ENCODE peak calls at places on chromosomes 13 and 19, in nine cellular contexts. I is caudate nucleus; G is HFF-Myc; H is trophoblast cell; D is stimulated activated CD4-positive, alpha-beta T cell treated with anti-CD3 and anti-CD28 coated beads, TNF-alpha, amount 100 ng/mL, for 48 hours; F is IMR-90; T is BJ; C is GM04503; Q is HFFc6. K is an unnamed sample.

GRCh38 chr19:413756-414420 is 4.9 kb upstream of the C2CD4C start:
- DNase-seq in I (no peak), G (no peak), H (no peak), D (no peak), F (no peak), T (no peak), C (no peak), Q (no peak), K (no peak)

GRCh38 chr19:31261019-31261595 is 88.1 kb downstream of the TSHZ3 start:
- DNase-seq in I (no peak), G (no peak), H (no peak), D (no peak), F (no peak), T (no peak), C (no peak), Q (no peak), K (no peak)

GRCh38 chr13:25192489-25192888 is 20.4 kb upstream of the AMER2 start:
- DNase-seq in I (peak; percentile 44), G (no peak), H (no peak), D (no peak), F (no peak), T (no peak), C (no peak), Q (no peak), K (no peak)

GRCh38 chr19:13206581-13206980 is 56.4 kb downstream of the IER2 start:
- DNase-seq in I (no peak), G (no peak), H (no peak), D (no peak), F (no peak), T (no peak), C (no peak), Q (no peak), K (no peak)

GRCh38 chr13:101640797-101641400 is 188.4 kb downstream of the ITGBL1 start:
- DNase-seq in I (no peak), G (peak; percentile 66), H (peak; percentile 82), D (no peak), F (peak; percentile 78), T (peak; percentile 76), C (peak; percentile 58), Q (peak; percentile 90), K (peak; percentile 18)

GRCh38 chr19:16449330-16449961 is 22.3 kb downstream of the EPS15L1 start:
- DNase-seq in I (no peak), G (no peak), H (peak; percentile 88), D (no peak), F (peak; percentile 19), T (no peak), C (no peak), Q (peak; percentile 9), K (no peak)

GRCh38 chr13:79686441-79686840 is 205.5 kb downstream of the NDFIP2 start:
- DNase-seq in I (no peak), G (no peak), H (no peak), D (no peak), F (peak; percentile 5), T (no peak), C (no peak), Q (no peak), K (no peak)

GRCh38 chr19:11381535-11382369 is 2.4 kb downstream of the EPOR start:
- DNase-seq in I (no peak), G (peak; percentile 70), H (peak; percentile 88), D (peak; percentile 79), F (peak; percentile 88), T (no peak), C (no peak), Q (peak; percentile 92), K (no peak)

GRCh38 chr13:90591927-90592268 is 755.6 kb upstream of the MIR17HG start:
- DNase-seq in I (no peak), G (no peak), H (no peak), D (no peak), F (no peak), T (no peak), C (no peak), Q (no peak), K (no peak)

GRCh38 chr19:4678881-4679379 is 8.8 kb upstream of the MYDGF start:
- DNase-seq in I (no peak), G (no peak), H (no peak), D (peak; percentile 20), F (no peak), T (no peak), C (no peak), Q (no peak), K (no peak)

GRCh38 chr13:29548722-29549446 is 46.6 kb downstream of the SLC7A1 start:
- DNase-seq in I (no peak), G (no peak), H (peak; percentile 67), D (no peak), F (peak; percentile 39), T (no peak), C (no peak), Q (peak; percentile 65), K (no peak)

GRCh38 chr13:103238441-103238840 is 172.2 kb upstream of the SLC10A2 start:
- DNase-seq in I (no peak), G (no peak), H (no peak), D (no peak), F (no peak), T (no peak), C (no peak), Q (no peak), K (no peak)

GRCh38 chr19:1270168-1270853 is 1.2 kb downstream of the CIRBP start:
- DNase-seq in I (no peak), G (no peak), H (no peak), D (no peak), F (no peak), T (no peak), C (no peak), Q (no peak), K (no peak)

GRCh38 chr19:54918499-54918898 is 12.6 kb downstream of the NCR1 start:
- DNase-seq in I (no peak), G (no peak), H (no peak), D (no peak), F (no peak), T (no peak), C (no peak), Q (no peak), K (no peak)

GRCh38 chr19:51904331-51905165 is at the start of gene ZNF649:
- DNase-seq in I (peak; percentile 64), G (peak; percentile 56), H (peak; percentile 95), D (peak; percentile 73), F (peak; percentile 84), T (no peak), C (no peak), Q (peak; percentile 77), K (peak; percentile 62)

GRCh38 chr19:15154002-15154612 is 46.7 kb downstream of the NOTCH3 start:
- DNase-seq in I (no peak), G (no peak), H (peak; percentile 81), D (peak; percentile 25), F (peak; percentile 53), T (no peak), C (no peak), Q (peak; percentile 33), K (no peak)

GRCh38 chr19:30691767-30692516 is 319.8 kb downstream of the ZNF536 start:
- DNase-seq in I (no peak), G (no peak), H (no peak), D (no peak), F (no peak), T (no peak), C (no peak), Q (no peak), K (no peak)

GRCh38 chr19:10270616-10271394 is at the start of gene ICAM1:
- DNase-seq in I (no peak), G (no peak), H (peak; percentile 91), D (peak; percentile 70), F (peak; percentile 66), T (no peak), C (no peak), Q (no peak), K (no peak)

GRCh38 chr19:13195678-13196077 is 45.5 kb downstream of the IER2 start:
- DNase-seq in I (no peak), G (no peak), H (peak; percentile 73), D (peak; percentile 46), F (no peak), T (no peak), C (no peak), Q (no peak), K (no peak)

GRCh38 chr19:40601061-40601973 is at the start of gene LTBP4:
- DNase-seq in I (peak; percentile 14), G (no peak), H (peak; percentile 50), D (no peak), F (no peak), T (no peak), C (no peak), Q (no peak), K (no peak)

GRCh38 chr19:6718741-6719539 is 1.5 kb downstream of the C3 start:
- DNase-seq in I (no peak), G (no peak), H (peak; percentile 41), D (peak; percentile 24), F (no peak), T (no peak), C (no peak), Q (no peak), K (no peak)

GRCh38 chr13:23871616-23872220 is 17.5 kb downstream of the MIPEP start:
- DNase-seq in I (no peak), G (no peak), H (peak; percentile 62), D (no peak), F (peak; percentile 59), T (no peak), C (no peak), Q (peak; percentile 46), K (no peak)

GRCh38 chr19:17420267-17420924 is 549 bp downstream of the MVB12A start:
- DNase-seq in I (no peak), G (no peak), H (peak; percentile 54), D (no peak), F (no peak), T (no peak), C (no peak), Q (no peak), K (no peak)

GRCh38 chr13:33256148-33256547 is 29.4 kb downstream of the STARD13 start:
- DNase-seq in I (no peak), G (no peak), H (no peak), D (no peak), F (no peak), T (no peak), C (no peak), Q (no peak), K (no peak)

GRCh38 chr19:18647807-18648206 is 11.0 kb downstream of the KLHL26 start:
- DNase-seq in I (no peak), G (no peak), H (no peak), D (no peak), F (no peak), T (no peak), C (no peak), Q (no peak), K (no peak)

GRCh38 chr13:100815476-100816046 is 141.0 kb upstream of the TMTC4 start:
- DNase-seq in I (no peak), G (no peak), H (no peak), D (no peak), F (no peak), T (no peak), C (no peak), Q (no peak), K (no peak)

GRCh38 chr19:16627194-16627927 is 643 bp downstream of the MED26 start:
- DNase-seq in I (no peak), G (no peak), H (no peak), D (no peak), F (no peak), T (no peak), C (no peak), Q (no peak), K (no peak)

GRCh38 chr19:10922638-10923014 is 5.8 kb downstream of the YIPF2 start:
- DNase-seq in I (no peak), G (no peak), H (no peak), D (no peak), F (no peak), T (no peak), C (no peak), Q (no peak), K (no peak)

GRCh38 chr19:6754653-6755463 is 12.4 kb downstream of the SH2D3A start:
- DNase-seq in I (no peak), G (no peak), H (no peak), D (no peak), F (no peak), T (no peak), C (no peak), Q (no peak), K (no peak)

GRCh38 chr13:51845574-51846318 is 769 bp upstream of the TMEM272 start:
- DNase-seq in I (no peak), G (no peak), H (no peak), D (no peak), F (no peak), T (no peak), C (no peak), Q (no peak), K (no peak)

GRCh38 chr13:102877285-102877684 is 31.5 kb downstream of the ERCC5 start:
- DNase-seq in I (no peak), G (no peak), H (no peak), D (no peak), F (peak; percentile 61), T (no peak), C (no peak), Q (no peak), K (no peak)

K was measured in AG04450.